ENCODE peak calls at places on chromosomes 5 and 9, in four cellular contexts. One of them, this sample, is unnamed.

GRCh38 chr9:136255896-136256890 is 10.6 kb upstream of the QSOX2 start:
- DNase-seq in sigmoid colon: no peak
- DNase-seq in HCT116: no peak
- DNase-seq in lower leg skin: no peak
- DNase-seq in this sample: no peak

GRCh38 chr5:149149942-149150341 is 8.6 kb downstream of the ABLIM3 start:
- DNase-seq in sigmoid colon: no peak
- DNase-seq in HCT116: no peak
- DNase-seq in lower leg skin: no peak
- DNase-seq in this sample: no peak

GRCh38 chr5:53041071-53041692 is 52.0 kb downstream of the ITGA2 start:
- DNase-seq in sigmoid colon: no peak
- DNase-seq in HCT116: no peak
- DNase-seq in lower leg skin: no peak
- DNase-seq in this sample: no peak

GRCh38 chr5:117486879-117487391 is 912.3 kb upstream of the SEMA6A start:
- DNase-seq in sigmoid colon: no peak
- DNase-seq in HCT116: peak
- DNase-seq in lower leg skin: no peak
- DNase-seq in this sample: no peak

GRCh38 chr5:132491368-132492364 is 1.1 kb upstream of the IRF1 start:
- DNase-seq in sigmoid colon: peak
- DNase-seq in HCT116: no peak
- DNase-seq in lower leg skin: peak
- DNase-seq in this sample: peak

GRCh38 chr9:72788966-72789365 is 163.9 kb downstream of the ALDH1A1 start:
- DNase-seq in sigmoid colon: no peak
- DNase-seq in HCT116: no peak
- DNase-seq in lower leg skin: no peak
- DNase-seq in this sample: no peak

GRCh38 chr5:172496671-172497371 is 42.5 kb upstream of the SH3PXD2B start:
- DNase-seq in sigmoid colon: peak
- DNase-seq in HCT116: no peak
- DNase-seq in lower leg skin: peak
- DNase-seq in this sample: no peak

GRCh38 chr9:88243736-88244135 is 105.5 kb upstream of the SPATA31C2 start:
- DNase-seq in sigmoid colon: no peak
- DNase-seq in HCT116: no peak
- DNase-seq in lower leg skin: no peak
- DNase-seq in this sample: no peak

GRCh38 chr9:135858491-135859185 is 48.7 kb downstream of the CAMSAP1 start:
- DNase-seq in sigmoid colon: no peak
- DNase-seq in HCT116: no peak
- DNase-seq in lower leg skin: no peak
- DNase-seq in this sample: no peak

GRCh38 chr9:129138476-129139232 is 27.4 kb downstream of the PTPA start:
- DNase-seq in sigmoid colon: peak
- DNase-seq in HCT116: no peak
- DNase-seq in lower leg skin: peak
- DNase-seq in this sample: no peak

GRCh38 chr5:5278815-5279381 is 138.8 kb downstream of the ADAMTS16 start:
- DNase-seq in sigmoid colon: no peak
- DNase-seq in HCT116: no peak
- DNase-seq in lower leg skin: no peak
- DNase-seq in this sample: no peak

GRCh38 chr5:113546711-113547159 is 33.2 kb downstream of the YTHDC2 start:
- DNase-seq in sigmoid colon: no peak
- DNase-seq in HCT116: no peak
- DNase-seq in lower leg skin: no peak
- DNase-seq in this sample: no peak

GRCh38 chr5:59496524-59497134 is 396.9 kb downstream of the PDE4D start:
- DNase-seq in sigmoid colon: no peak
- DNase-seq in HCT116: no peak
- DNase-seq in lower leg skin: no peak
- DNase-seq in this sample: peak

GRCh38 chr5:83764101-83764500 is 43.4 kb upstream of the HAPLN1 start:
- DNase-seq in sigmoid colon: no peak
- DNase-seq in HCT116: no peak
- DNase-seq in lower leg skin: no peak
- DNase-seq in this sample: no peak

GRCh38 chr5:149317281-149318048 is 27.8 kb upstream of the GRPEL2 start:
- DNase-seq in sigmoid colon: no peak
- DNase-seq in HCT116: peak
- DNase-seq in lower leg skin: peak
- DNase-seq in this sample: peak

GRCh38 chr5:88860501-88860900 is 22.5 kb downstream of the MEF2C start:
- DNase-seq in sigmoid colon: no peak
- DNase-seq in HCT116: no peak
- DNase-seq in lower leg skin: no peak
- DNase-seq in this sample: no peak
- TF ChIP-seq POLR2A in sigmoid colon: no peak
- TF ChIP-seq POLR2A in HCT116: no peak
- TF ChIP-seq POLR2A in lower leg skin: no peak
- TF ChIP-seq POLR2A in this sample: no peak

DNA sequence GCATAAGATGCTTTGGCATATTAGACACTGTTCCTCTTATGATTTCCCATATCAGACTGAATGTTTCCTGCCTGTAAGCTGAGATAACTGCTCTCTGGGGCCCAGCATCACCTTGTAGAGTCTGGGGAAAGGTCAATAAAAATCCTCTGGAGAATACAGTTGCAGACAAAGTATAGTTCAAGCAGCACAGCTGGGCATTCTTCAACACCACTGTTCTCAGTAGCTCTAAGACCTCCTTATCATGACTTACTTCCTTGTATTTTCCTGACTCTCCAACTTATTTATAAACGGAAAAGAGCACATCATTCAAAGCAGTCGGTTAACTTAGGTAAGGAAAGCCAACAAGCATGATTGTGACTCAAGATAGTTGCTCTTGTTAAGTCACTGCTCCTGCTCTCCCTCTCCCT is 208.7 kb upstream of the RASEF start:
- DNase-seq in sigmoid colon: no peak
- DNase-seq in HCT116: no peak
- DNase-seq in lower leg skin: no peak
- DNase-seq in this sample: peak
- TF ChIP-seq POLR2A in sigmoid colon: no peak
- TF ChIP-seq POLR2A in HCT116: no peak
- TF ChIP-seq POLR2A in lower leg skin: no peak
- TF ChIP-seq POLR2A in this sample: no peak

DNA sequence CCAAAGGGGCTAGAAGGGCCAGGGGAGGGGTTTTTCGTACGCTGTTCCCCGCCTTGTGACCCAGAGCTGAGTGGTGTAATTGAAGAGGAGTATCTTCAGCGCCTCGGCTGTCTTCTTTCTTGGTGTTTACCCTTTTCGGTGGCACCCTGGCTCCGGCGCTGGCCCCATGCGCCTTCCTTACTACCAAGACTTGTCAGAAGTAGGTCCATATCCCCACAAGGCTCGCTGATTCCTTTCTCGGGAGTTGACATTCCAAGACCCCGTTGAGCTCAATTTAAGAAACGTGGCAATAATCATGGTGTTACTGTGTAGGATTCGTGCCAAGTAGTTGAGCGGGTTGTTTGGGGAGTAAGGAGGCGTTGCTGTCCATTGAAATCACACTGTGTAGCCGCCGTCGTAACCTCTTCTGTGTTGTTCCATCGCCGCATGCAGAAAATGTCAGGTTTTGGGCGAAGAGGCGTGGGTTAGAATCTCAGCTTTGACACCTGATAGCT is 802 bp downstream of the NDUFAF2 start:
- DNase-seq in sigmoid colon: peak
- DNase-seq in HCT116: no peak
- DNase-seq in lower leg skin: peak
- DNase-seq in this sample: peak
- TF ChIP-seq POLR2A in sigmoid colon: no peak
- TF ChIP-seq POLR2A in HCT116: no peak
- TF ChIP-seq POLR2A in lower leg skin: no peak
- TF ChIP-seq POLR2A in this sample: no peak

GRCh38 chr9:92247296-92247695 is 46.2 kb downstream of the IARS1 start:
- DNase-seq in sigmoid colon: no peak
- DNase-seq in HCT116: no peak
- DNase-seq in lower leg skin: no peak
- DNase-seq in this sample: no peak
- TF ChIP-seq POLR2A in sigmoid colon: no peak
- TF ChIP-seq POLR2A in HCT116: no peak
- TF ChIP-seq POLR2A in lower leg skin: no peak
- TF ChIP-seq POLR2A in this sample: no peak

This sample was measured in erythroblast.